ENCODE peak calls at places on chromosomes 12 and 14, in four cellular contexts. S is body of pancreas, L is brain microvascular endothelial cell, O is esophagus squamous epithelium. N is an unnamed sample.

GRCh38 chr14:34098045-34098984 is 147.4 kb upstream of the EGLN3 start:
- DNase-seq in S (peak), L (peak), O (no peak), N (peak)

GRCh38 chr14:61418749-61419148 is 97.4 kb downstream of the PRKCH start:
- DNase-seq in S (no peak), L (no peak), O (no peak), N (no peak)

GRCh38 chr14:67719866-67720265 is 18.2 kb downstream of the RDH12 start:
- DNase-seq in S (no peak), L (no peak), O (no peak), N (no peak)

GRCh38 chr12:31000751-31001150 is 72.9 kb upstream of the DDX11 start:
- DNase-seq in S (no peak), L (no peak), O (no peak), N (no peak)

GRCh38 chr14:105971593-105972500 is 445.5 kb downstream of the TMEM121 start:
- DNase-seq in S (no peak), L (no peak), O (no peak), N (no peak)

GRCh38 chr14:88630565-88630964 is 67.7 kb downstream of the ZC3H14 start:
- DNase-seq in S (no peak), L (peak), O (no peak), N (no peak)

GRCh38 chr12:120055639-120056038 is 60.9 kb downstream of the RAB35 start:
- DNase-seq in S (no peak), L (no peak), O (no peak), N (no peak)

GRCh38 chr14:60235440-60235839 is 13.6 kb upstream of the PPM1A start:
- DNase-seq in S (no peak), L (no peak), O (no peak), N (no peak)

GRCh38 chr12:97222391-97222790 is 240.2 kb upstream of the RMST start:
- DNase-seq in S (no peak), L (no peak), O (no peak), N (no peak)

GRCh38 chr14:32900602-32901001 is 38.1 kb upstream of the NPAS3 start:
- DNase-seq in S (no peak), L (no peak), O (no peak), N (no peak)

GRCh38 chr14:87018294-87018693 is 974.7 kb downstream of the GALC start:
- DNase-seq in S (no peak), L (no peak), O (no peak), N (no peak)

GRCh38 chr14:87013583-87013982 is 979.4 kb downstream of the GALC start:
- DNase-seq in S (no peak), L (peak), O (no peak), N (no peak)

GRCh38 chr14:87017335-87017734 is 975.6 kb downstream of the GALC start:
- DNase-seq in S (no peak), L (no peak), O (no peak), N (no peak)

GRCh38 chr14:87014854-87015253 is 978.1 kb downstream of the GALC start:
- DNase-seq in S (no peak), L (no peak), O (no peak), N (no peak)
- TF ChIP-seq CTCF in S (peak), L (no peak), O (no peak), N (no peak)

GRCh38 chr12:7581046-7581445 is 77.5 kb upstream of the CD163 start:
- DNase-seq in S (no peak), L (no peak), O (no peak), N (no peak)

GRCh38 chr12:7588703-7589329 is 76.9 kb downstream of the APOBEC1 start:
- DNase-seq in S (peak), L (peak), O (no peak), N (peak)

GRCh38 chr12:7581609-7582008 is 78.0 kb upstream of the CD163 start:
- DNase-seq in S (no peak), L (no peak), O (no peak), N (no peak)

DNA sequence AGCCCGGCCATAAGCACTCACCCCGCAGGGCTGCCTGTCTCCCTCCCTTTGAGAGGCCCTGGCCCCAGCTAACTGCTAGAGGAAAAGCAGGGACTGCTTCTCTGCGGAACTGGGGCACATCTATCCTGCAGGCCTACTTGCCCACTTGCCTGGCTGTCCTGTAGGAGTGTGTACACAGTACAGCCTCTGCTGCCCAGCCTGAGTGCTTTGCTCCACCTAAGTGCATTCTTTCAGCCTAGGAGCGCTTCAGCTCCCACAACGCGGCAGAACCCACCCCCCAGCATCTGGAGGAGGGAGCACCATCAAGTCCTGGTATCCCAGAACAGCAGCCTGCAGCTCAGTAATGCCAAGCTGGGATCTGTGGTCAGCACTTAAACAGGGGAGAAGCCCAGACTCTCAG is 79.9 kb upstream of the CD163 start:
- DNase-seq in S (no peak), L (no peak), O (no peak), N (no peak)
- TF ChIP-seq CTCF in S (no peak), L (no peak), O (no peak), N (no peak)

GRCh38 chr12:18246057-18246456 is 15.3 kb upstream of the PIK3C2G start:
- DNase-seq in S (no peak), L (no peak), O (no peak), N (no peak)
- TF ChIP-seq CTCF in S (no peak), L (peak), O (no peak), N (no peak)

DNA sequence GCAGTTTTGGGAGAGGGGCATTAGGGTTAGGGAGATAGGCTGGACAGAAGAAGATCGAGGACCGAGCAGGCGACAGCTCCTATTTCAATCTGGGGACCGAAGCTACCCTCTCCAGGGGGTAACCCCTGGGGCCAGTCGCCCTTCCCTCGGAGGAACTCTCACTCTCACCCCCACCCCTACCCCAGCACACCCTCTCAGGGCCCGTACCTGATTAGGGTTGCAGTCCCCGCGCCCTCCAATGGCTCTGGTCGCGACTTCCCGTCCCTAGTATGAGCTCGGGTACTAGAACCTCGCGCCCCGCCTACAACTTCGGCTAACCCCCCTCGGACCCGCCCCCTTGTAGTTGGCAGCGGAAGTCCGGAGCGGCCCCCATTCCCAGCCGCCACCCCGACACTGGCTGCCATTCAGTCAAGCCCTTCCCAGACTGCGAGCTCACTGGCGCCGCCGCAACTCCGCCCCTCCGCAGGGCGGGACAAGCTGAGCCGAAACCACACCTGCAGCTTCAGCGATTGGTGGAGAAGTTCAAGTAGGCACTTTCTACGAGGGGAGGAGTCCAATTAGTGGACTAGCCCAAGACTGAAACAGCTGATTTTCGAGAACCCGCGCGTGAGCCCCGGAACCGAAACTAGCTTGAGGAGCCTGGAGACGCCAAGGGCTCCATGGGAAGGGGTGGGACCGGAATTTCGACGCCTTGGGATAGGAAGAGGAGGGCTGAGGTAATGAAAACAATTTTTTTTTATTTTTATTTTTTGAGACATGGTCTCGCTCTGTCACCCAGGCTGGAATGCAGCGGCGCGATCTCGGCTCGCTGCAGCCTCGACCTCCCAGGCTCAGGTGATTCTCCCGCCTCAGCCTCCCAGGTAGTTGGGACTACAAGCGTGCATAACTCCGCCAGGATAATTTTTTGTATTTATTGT is at the start of gene STAT2:
- DNase-seq in S (peak), L (peak), O (peak), N (peak)
- TF ChIP-seq CTCF in S (peak), L (no peak), O (no peak), N (no peak)

DNA sequence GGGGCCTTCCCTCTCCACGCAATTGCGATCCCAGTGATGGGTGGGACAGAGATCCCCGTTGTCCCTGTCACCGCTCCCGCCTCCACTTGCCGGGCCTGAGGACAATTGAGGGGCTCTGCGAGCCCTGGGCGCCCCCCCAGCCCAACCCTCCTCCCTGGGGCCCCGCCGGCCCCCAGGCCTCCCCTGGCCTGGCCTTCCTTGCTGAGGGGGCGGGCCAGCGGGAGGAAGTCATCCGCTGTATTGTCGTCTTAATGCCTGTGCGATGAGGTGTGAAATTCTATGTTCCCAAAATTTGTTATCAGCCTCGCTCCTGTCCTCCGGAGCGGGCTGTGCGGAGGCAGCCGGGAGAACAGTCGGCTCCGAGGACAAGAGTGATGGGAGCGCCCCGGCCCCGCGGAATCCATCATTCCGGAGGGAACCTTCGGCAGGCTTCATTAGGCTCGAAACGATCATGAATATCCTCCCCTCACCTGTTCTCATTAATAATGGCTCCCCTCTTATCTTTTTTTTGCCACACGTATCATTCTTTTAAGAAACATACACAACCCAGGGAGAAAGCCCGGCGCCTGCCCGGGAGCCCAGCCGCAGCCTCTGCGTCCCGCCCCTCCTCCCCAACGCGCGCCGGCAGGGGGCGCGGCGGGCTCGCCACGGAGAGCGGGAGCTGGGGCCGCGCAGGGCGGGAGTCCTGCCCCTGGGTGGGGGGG is 17.3 kb upstream of the DLK1 start:
- DNase-seq in S (peak), L (no peak), O (no peak), N (peak)
- TF ChIP-seq CTCF in S (peak), L (peak), O (no peak), N (no peak)

GRCh38 chr12:85007836-85008235 is 28.2 kb downstream of the TSPAN19 start:
- DNase-seq in S (peak), L (no peak), O (no peak), N (no peak)

GRCh38 chr12:85000766-85001165 is 35.3 kb downstream of the TSPAN19 start:
- DNase-seq in S (no peak), L (no peak), O (no peak), N (no peak)

GRCh38 chr12:85002778-85003296 is 33.2 kb downstream of the TSPAN19 start:
- DNase-seq in S (no peak), L (no peak), O (no peak), N (no peak)

GRCh38 chr12:85005615-85006014 is 30.5 kb downstream of the TSPAN19 start:
- DNase-seq in S (no peak), L (no peak), O (no peak), N (no peak)

DNA sequence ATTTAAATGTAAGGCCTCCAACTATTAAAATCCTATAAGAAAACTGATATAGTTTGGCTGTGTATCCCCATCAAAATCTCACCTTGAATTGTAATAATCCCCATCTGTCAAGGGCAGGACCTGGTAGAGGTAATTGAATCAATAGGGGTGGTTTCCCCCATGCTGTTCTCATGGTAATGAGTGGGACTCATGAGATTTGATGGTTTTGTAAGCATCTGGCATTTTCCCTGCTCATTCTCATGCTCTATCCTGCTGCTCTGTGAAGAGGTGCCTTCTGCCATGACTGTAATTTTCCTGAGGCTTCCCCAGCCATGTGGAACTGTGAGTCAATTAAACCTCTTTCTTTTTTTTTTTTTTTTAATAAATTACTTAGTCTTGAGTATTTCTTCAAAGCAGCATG is 31.9 kb downstream of the TSPAN19 start:
- DNase-seq in S (no peak), L (no peak), O (no peak), N (no peak)
- TF ChIP-seq CTCF in S (no peak), L (no peak), O (no peak), N (no peak)